ENCODE peak calls at places on chromosomes 7 and 10, in six cellular contexts. S, U, L, B, H and Z are unnamed samples.

GRCh38 chr7:77247206-77247850 is 47.7 kb upstream of the FGL2 start:
- DNase-seq in S (peak), U (no peak), L (peak), B (peak), H (peak), Z (peak)

GRCh38 chr7:16089191-16089590 is 332.1 kb downstream of the CRPPA start:
- DNase-seq in S (no peak), U (no peak), L (no peak), B (no peak), H (no peak), Z (no peak)

GRCh38 chr10:32038777-32039176 is 17.4 kb downstream of the KIF5B start:
- DNase-seq in S (no peak), U (no peak), L (no peak), B (no peak), H (no peak), Z (no peak)

GRCh38 chr7:130147710-130148325 is 57.4 kb downstream of the TMEM209 start:
- DNase-seq in S (no peak), U (no peak), L (no peak), B (no peak), H (no peak), Z (no peak)

GRCh38 chr7:41130021-41130420 is 572.9 kb downstream of the INHBA start:
- DNase-seq in S (no peak), U (no peak), L (no peak), B (no peak), H (no peak), Z (no peak)

GRCh38 chr10:106559442-106559841 is 605.1 kb downstream of the SORCS1 start:
- DNase-seq in S (no peak), U (no peak), L (no peak), B (no peak), H (no peak), Z (no peak)

GRCh38 chr10:580796-581195 is 108.7 kb downstream of the DIP2C start:
- DNase-seq in S (no peak), U (no peak), L (no peak), B (peak), H (no peak), Z (no peak)

GRCh38 chr7:28847176-28847575 is 111.0 kb downstream of the TRIL start:
- DNase-seq in S (no peak), U (no peak), L (no peak), B (no peak), H (no peak), Z (no peak)

GRCh38 chr10:69222157-69223027 is 2.3 kb downstream of the HKDC1 start:
- DNase-seq in S (peak), U (no peak), L (no peak), B (peak), H (peak), Z (no peak)

GRCh38 chr7:91098566-91098965 is 165.7 kb upstream of the FZD1 start:
- DNase-seq in S (no peak), U (no peak), L (no peak), B (no peak), H (no peak), Z (no peak)

GRCh38 chr10:32073676-32074075 is 17.5 kb upstream of the KIF5B start:
- DNase-seq in S (no peak), U (no peak), L (no peak), B (no peak), H (no peak), Z (no peak)

GRCh38 chr7:50418086-50418515 is 32.0 kb downstream of the FIGNL1 start:
- DNase-seq in S (peak), U (peak), L (peak), B (peak), H (peak), Z (peak)

GRCh38 chr10:45373783-45374450 is at the start of gene ALOX5:
- DNase-seq in S (peak), U (no peak), L (no peak), B (no peak), H (peak), Z (no peak)

GRCh38 chr7:130182990-130183389 is 22.2 kb downstream of the TMEM209 start:
- DNase-seq in S (no peak), U (no peak), L (no peak), B (no peak), H (no peak), Z (no peak)